ENCODE peak calls at places on chromosome 2, in six cellular contexts. Y, T, K, H, X and C are unnamed samples.

GRCh38 chr2:224178085-224178484 is 139.0 kb upstream of the SERPINE2 start:
- DNase-seq in X (no peak), T (no peak), Y (no peak), K (no peak), H (no peak), C (no peak)

GRCh38 chr2:218284106-218284811 is 8.0 kb downstream of the TMBIM1 start:
- DNase-seq in T (no peak), Y (peak; percentile 77), X (no peak), K (no peak), H (no peak), C (no peak)

GRCh38 chr2:98936133-98936916 is at the start of gene CRACDL:
- DNase-seq in X (no peak), H (peak; percentile 72), Y (no peak), T (no peak), K (peak; percentile 84), C (no peak)

GRCh38 chr2:207879536-207879935 is 109.8 kb upstream of the FZD5 start:
- DNase-seq in T (peak; percentile 80), H (no peak), Y (no peak), X (no peak), K (no peak), C (no peak)

GRCh38 chr2:234422242-234422641 is 74.6 kb downstream of the ARL4C start:
- DNase-seq in Y (no peak), H (no peak), K (no peak), X (no peak), T (peak; percentile 74), C (peak; percentile 82)

GRCh38 chr2:143706297-143706696 is 577.1 kb downstream of the ARHGAP15 start:
- DNase-seq in H (no peak), T (no peak), Y (no peak), K (no peak), X (no peak), C (no peak)

GRCh38 chr2:27211241-27211942 is 449 bp upstream of the ATRAID start:
- DNase-seq in X (no peak), H (no peak), Y (no peak), K (peak; percentile 74), T (no peak), C (no peak)

GRCh38 chr2:58304843-58305242 is 63.7 kb upstream of the FANCL start:
- DNase-seq in T (no peak), K (no peak), Y (no peak), H (no peak), X (no peak), C (no peak)

GRCh38 chr2:233445152-233445830 is 91.0 kb downstream of the DGKD start:
- DNase-seq in H (no peak), K (no peak), X (no peak), T (no peak), Y (no peak), C (no peak)

GRCh38 chr2:167151894-167152293 is 263.6 kb downstream of the XIRP2 start:
- DNase-seq in Y (no peak), T (no peak), X (no peak), K (no peak), H (no peak), C (no peak)

GRCh38 chr2:110980613-110981062 is 140.1 kb upstream of the BCL2L11 start:
- DNase-seq in X (no peak), T (no peak), Y (no peak), K (no peak), H (no peak), C (no peak)

GRCh38 chr2:41907141-41907540 is 140.7 kb upstream of the PKDCC start:
- DNase-seq in T (no peak), H (no peak), K (no peak), X (no peak), Y (no peak), C (no peak)
- H3K27ac ChIP-seq in T (no peak overlapping the region), H (no peak overlapping the region), K (no peak overlapping the region), X (no peak overlapping the region), Y (no peak overlapping the region), C (no peak overlapping the region)

GRCh38 chr2:68250196-68250595 is 2.1 kb downstream of the PPP3R1 start:
- DNase-seq in Y (no peak), K (no peak), X (no peak), T (no peak), H (no peak), C (no peak)
- TF ChIP-seq YY1 in Y (no peak), K (no peak), X (no peak), T (no peak), H (no peak), C (no peak)

DNA sequence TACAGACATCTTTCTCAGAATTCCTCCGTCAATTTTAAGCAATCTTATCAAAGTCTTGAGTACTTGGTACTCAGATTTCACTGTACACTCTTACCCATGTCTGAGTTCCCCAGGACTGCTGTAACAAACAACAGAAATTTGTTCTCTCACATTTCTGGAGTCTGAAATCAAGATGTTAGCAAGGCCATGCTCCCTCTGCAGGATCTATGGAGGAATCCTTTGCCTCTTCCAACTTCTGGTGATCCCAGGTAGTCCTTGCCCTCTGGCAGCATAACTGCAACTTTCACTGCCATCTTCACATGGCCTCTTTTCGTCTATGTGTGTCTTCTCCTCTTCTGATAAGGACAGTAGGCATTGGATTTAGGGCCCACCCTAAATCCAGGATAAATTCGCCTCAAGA is 17.1 kb upstream of the CACNB4 start:
- DNase-seq in Y (no peak), T (no peak), K (no peak), X (no peak), H (no peak), C (no peak)
- TF ChIP-seq CTCF in Y (peak; percentile 20), T (no peak), K (no peak), X (no peak), H (peak; percentile 57), C (peak; percentile 26)

GRCh38 chr2:100192825-100193224 is 50.4 kb upstream of the AFF3 start:
- DNase-seq in Y (no peak), T (no peak), K (no peak), H (no peak), X (no peak), C (no peak)
- H3K27ac ChIP-seq in Y (no peak overlapping the region), T (no peak overlapping the region), K (no peak overlapping the region), H (no peak overlapping the region), X (no peak overlapping the region), C (no peak overlapping the region)

GRCh38 chr2:230216489-230216888 is 3.3 kb downstream of the SP110 start:
- DNase-seq in Y (no peak), X (no peak), T (no peak), K (no peak), H (no peak), C (no peak)

GRCh38 chr2:230217424-230217823 is 2.4 kb downstream of the SP110 start:
- DNase-seq in T (no peak), X (no peak), Y (no peak), K (no peak), H (no peak), C (no peak)

GRCh38 chr2:230220347-230220969 is 674 bp upstream of the SP110 start:
- DNase-seq in H (no peak), X (no peak), Y (peak; percentile 1), T (no peak), K (no peak), C (no peak)

GRCh38 chr2:230219419-230220331 is at the start of gene SP110:
- DNase-seq in K (peak; percentile 26), Y (peak; percentile 69), T (peak; percentile 65), H (peak; percentile 73), X (peak; percentile 78), C (peak; percentile 31)

GRCh38 chr2:230218411-230218810 is 1.4 kb downstream of the SP110 start:
- DNase-seq in X (no peak), Y (peak; percentile 6), T (no peak), K (no peak), H (no peak), C (no peak)
- TF ChIP-seq YY1 in X (no peak), Y (no peak), T (no peak), K (no peak), H (no peak), C (no peak)

DNA sequence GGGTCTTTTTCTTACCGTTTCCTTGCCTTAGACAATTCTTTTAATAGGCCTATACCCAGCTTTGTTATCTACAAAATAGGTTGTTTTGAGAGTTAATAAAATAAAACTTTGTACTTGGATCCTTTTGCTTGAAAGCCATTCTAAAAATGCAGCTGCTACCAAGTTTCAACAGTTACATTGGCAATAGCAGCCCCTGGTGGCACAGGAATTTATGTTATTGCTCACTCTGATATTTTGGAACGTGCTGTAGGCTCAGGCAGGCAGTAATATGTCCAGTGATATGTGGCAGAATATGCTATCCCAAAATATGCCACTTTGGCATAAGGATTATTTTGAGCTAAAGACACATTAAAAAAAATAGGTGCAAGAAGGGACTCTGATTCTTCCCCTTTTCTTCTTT is 6.7 kb upstream of the COMMD1 start:
- DNase-seq in Y (peak; percentile 35), K (peak; percentile 35), X (no peak), T (peak; percentile 46), H (no peak), C (no peak)
- TF ChIP-seq CTCF in Y (peak; percentile 73), K (peak; percentile 60), X (peak; percentile 66), T (peak; percentile 73), H (peak; percentile 52), C (peak; percentile 56)